ENCODE peak calls at places on chromosomes 12 and 14, in seven cellular contexts. I, A, X, Y, F, M and E are unnamed samples.

GRCh38 chr12:98645572-98646067 is 530 bp downstream of the APAF1 start:
- DNase-seq in I (no peak), M (no peak), A (no peak), X (peak; percentile 21), F (peak; percentile 7), Y (peak; percentile 18), E (no peak)

GRCh38 chr12:43638786-43639185 is 86.8 kb upstream of the ADAMTS20 start:
- DNase-seq in Y (no peak), X (no peak), F (no peak), M (no peak), I (no peak), A (no peak), E (no peak)

GRCh38 chr12:121668750-121669524 is 517 bp downstream of the MORN3 start:
- DNase-seq in A (peak; percentile 28), M (no peak), Y (no peak), F (peak; percentile 44), I (no peak), X (no peak), E (peak; percentile 50)

GRCh38 chr12:106673151-106673550 is 90.3 kb downstream of the RFX4 start:
- DNase-seq in Y (no peak), A (no peak), I (no peak), F (peak; percentile 46), M (no peak), X (no peak), E (no peak)

GRCh38 chr12:96985515-96986362 is 78.7 kb downstream of the NEDD1 start:
- DNase-seq in Y (no peak), X (peak; percentile 6), M (no peak), F (peak; percentile 81), A (no peak), I (peak; percentile 18), E (no peak)

GRCh38 chr12:132161046-132161781 is 17.0 kb downstream of the NOC4L start:
- DNase-seq in A (no peak), I (no peak), M (peak; percentile 45), Y (no peak), X (no peak), F (no peak), E (no peak)

GRCh38 chr12:13173537-13173936 is 23.0 kb upstream of the EMP1 start:
- DNase-seq in M (no peak), F (peak; percentile 64), A (no peak), I (peak; percentile 69), X (no peak), Y (peak; percentile 67), E (no peak)

GRCh38 chr12:2084553-2085296 is 31.9 kb downstream of the CACNA1C start:
- DNase-seq in F (no peak), I (peak; percentile 59), X (no peak), M (no peak), A (no peak), Y (peak; percentile 41), E (no peak)

GRCh38 chr14:85466678-85467077 is 63.3 kb upstream of the FLRT2 start:
- DNase-seq in F (no peak), X (no peak), I (no peak), M (no peak), Y (no peak), A (no peak), E (no peak)

GRCh38 chr12:113241191-113242017 is 20.1 kb downstream of the TPCN1 start:
- DNase-seq in Y (no peak), A (peak; percentile 25), I (no peak), F (peak; percentile 95), X (peak; percentile 70), M (no peak), E (no peak)

GRCh38 chr14:95536036-95536577 is 1.3 kb downstream of the GLRX5 start:
- DNase-seq in M (no peak), A (no peak), Y (no peak), I (no peak), F (no peak), X (no peak), E (no peak)

GRCh38 chr12:1339608-1340319 is 254.6 kb downstream of the FBXL14 start:
- DNase-seq in I (no peak), A (no peak), F (no peak), X (no peak), M (no peak), Y (no peak), E (no peak)

GRCh38 chr12:119181944-119182343 is 3.2 kb downstream of the HSPB8 start:
- DNase-seq in X (no peak), A (no peak), Y (no peak), M (no peak), I (no peak), F (no peak), E (no peak)

GRCh38 chr12:119178544-119179334 is at the start of gene HSPB8:
- DNase-seq in Y (peak; percentile 94), A (peak; percentile 21), F (peak; percentile 98), M (peak; percentile 72), X (peak; percentile 78), I (peak; percentile 89), E (peak; percentile 83)

GRCh38 chr12:119181202-119181601 is 2.5 kb downstream of the HSPB8 start:
- DNase-seq in M (no peak), A (no peak), F (no peak), Y (no peak), X (no peak), I (no peak), E (no peak)

GRCh38 chr12:119179335-119180021 is 747 bp downstream of the HSPB8 start:
- DNase-seq in A (peak; percentile 67), Y (peak; percentile 68), I (no peak), F (peak; percentile 84), X (peak; percentile 26), M (no peak), E (no peak)

GRCh38 chr12:119180380-119181040 is 1.8 kb downstream of the HSPB8 start:
- DNase-seq in Y (no peak), M (no peak), X (no peak), F (peak; percentile 34), I (peak; percentile 47), A (no peak), E (peak; percentile 64)
- TF ChIP-seq POLR2A in Y (no peak), M (no peak), X (no peak), F (no peak), I (no peak), A (no peak), E (no peak)

GRCh38 chr12:64411427-64411826 is 7.2 kb downstream of the XPOT start:
- DNase-seq in X (no peak), A (no peak), Y (no peak), M (no peak), I (no peak), F (no peak), E (no peak)
- H3K36me3 ChIP-seq in X (no peaks in the 10 kb centered on the region), A (peaks cover 11% of the 10 kb centered on the region), Y (peaks cover 2% of the 10 kb centered on the region), M (peaks cover 7% of the 10 kb centered on the region), I (no peaks in the 10 kb centered on the region), F (peaks cover 40% of the 10 kb centered on the region), E (no peaks in the 10 kb centered on the region)

DNA sequence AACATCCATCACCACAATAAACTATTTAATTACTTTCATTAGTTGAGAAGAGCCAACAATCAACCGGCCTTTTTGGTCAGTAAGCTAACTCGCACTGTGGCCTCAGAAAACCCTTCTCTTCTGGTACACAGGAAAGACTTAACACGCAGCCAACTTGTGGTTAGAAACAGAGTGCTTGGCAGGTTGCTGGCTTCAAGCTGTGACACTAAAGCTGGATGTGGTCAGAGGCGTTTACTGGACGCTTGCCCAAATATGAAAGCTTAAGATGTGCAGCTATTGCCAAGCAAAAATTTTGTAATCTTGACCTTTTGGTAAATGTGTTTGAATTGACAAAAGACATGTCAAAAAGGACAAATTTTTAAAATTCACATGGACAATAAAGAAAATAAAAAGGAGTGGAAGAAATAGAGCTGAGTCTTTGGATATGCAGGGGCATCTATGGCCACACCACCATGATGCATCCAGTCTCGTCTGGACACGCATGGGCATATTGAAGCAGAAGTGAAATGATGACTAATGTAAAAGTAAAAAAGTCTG is 2.6 kb upstream of the KLRK1 start:
- DNase-seq in M (no peak), I (no peak), F (peak; percentile 20), Y (peak; percentile 41), A (no peak), X (peak; percentile 66), E (no peak)
- TF ChIP-seq POLR2A in M (no peak), I (no peak), F (no peak), Y (no peak), A (no peak), X (no peak), E (no peak)

DNA sequence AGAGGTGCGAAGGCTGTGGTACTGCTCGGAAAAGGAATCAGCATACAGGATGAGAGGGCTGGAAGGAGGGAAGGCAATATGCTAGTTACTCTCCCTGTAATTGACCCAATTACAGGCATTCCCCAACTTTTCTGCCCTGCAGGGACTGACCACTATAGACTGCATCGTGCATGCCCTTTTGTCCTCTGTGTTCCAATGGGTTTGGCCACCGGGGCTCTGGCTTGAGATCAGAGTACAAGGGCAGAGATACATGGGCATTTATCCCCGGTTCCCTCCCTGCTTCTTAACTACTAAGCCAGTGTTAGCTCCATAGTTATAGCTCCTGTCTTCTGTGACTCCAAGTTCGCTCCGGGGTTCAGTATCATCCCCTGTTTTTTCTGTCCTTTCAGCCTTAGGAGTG is 59.7 kb downstream of the GTF2A1 start:
- DNase-seq in X (no peak), F (no peak), I (no peak), A (no peak), Y (no peak), M (no peak), E (no peak)
- H3K36me3 ChIP-seq in X (no peaks in the 10 kb centered on the region), F (no peaks in the 10 kb centered on the region), I (no peaks in the 10 kb centered on the region), A (no peaks in the 10 kb centered on the region), Y (no peaks in the 10 kb centered on the region), M (no peaks in the 10 kb centered on the region), E (no peaks in the 10 kb centered on the region)

GRCh38 chr14:75907722-75908330 is 74.0 kb downstream of the TGFB3 start:
- DNase-seq in M (no peak), I (no peak), A (no peak), Y (no peak), F (no peak), X (no peak), E (no peak)
- TF ChIP-seq POLR2A in M (no peak), I (no peak), A (no peak), Y (no peak), F (no peak), X (no peak), E (no peak)

DNA sequence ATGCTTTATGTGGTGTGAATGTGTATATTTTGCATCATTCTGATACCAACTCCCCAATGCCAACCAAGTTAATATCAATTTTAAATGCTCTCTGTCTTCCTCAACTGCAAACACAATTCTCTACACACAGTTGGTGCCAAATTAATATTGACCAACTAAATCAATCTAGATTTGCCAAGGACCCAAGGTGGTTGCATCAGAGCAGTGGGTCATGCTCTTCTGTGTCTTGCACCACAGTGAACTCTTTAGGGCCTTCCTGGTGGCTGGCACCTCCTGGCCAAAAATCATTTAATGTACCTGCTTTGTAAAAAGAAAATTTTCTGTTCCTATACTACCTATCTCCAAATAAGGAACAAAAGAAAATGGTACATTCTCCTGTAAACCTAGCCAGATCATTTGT is 14.1 kb downstream of the COQ10A start:
- DNase-seq in X (no peak), Y (no peak), F (no peak), A (no peak), M (no peak), I (no peak), E (no peak)
- H3K36me3 ChIP-seq in X (no peaks in the 10 kb centered on the region), Y (peaks cover 33% of the 10 kb centered on the region), F (peaks cover 86% of the 10 kb centered on the region), A (peaks cover 15% of the 10 kb centered on the region), M (peaks cover 9% of the 10 kb centered on the region), I (no peaks in the 10 kb centered on the region), E (no peaks in the 10 kb centered on the region)